ENCODE peak calls at places on chromosomes 5 and 9, in four cellular contexts. T is suprapubic skin; K is transverse colon; R is CD4-positive, CD25-positive, alpha-beta regulatory T cell. J is an unnamed sample.

GRCh38 chr9:121267689-121268597 is at the start of gene GSN:
- DNase-seq in T (peak), K (peak), R (peak), J (peak)

GRCh38 chr9:8872802-8873201 is 1073.2 kb upstream of the DMAC1 start:
- DNase-seq in T (no peak), K (no peak), R (no peak), J (no peak)

GRCh38 chr9:34552606-34552981 is 29.8 kb upstream of the ENHO start:
- DNase-seq in T (no peak), K (no peak), R (no peak), J (no peak)

GRCh38 chr9:4207881-4208615 is 91.8 kb downstream of the GLIS3 start:
- DNase-seq in T (no peak), K (no peak), R (no peak), J (no peak)

GRCh38 chr9:97880336-97880735 is 27.3 kb downstream of the FOXE1 start:
- DNase-seq in T (no peak), K (no peak), R (no peak), J (no peak)

GRCh38 chr9:133935328-133936040 is 56.6 kb downstream of the VAV2 start:
- DNase-seq in T (no peak), K (peak), R (no peak), J (no peak)

GRCh38 chr5:83492331-83492730 is 20.8 kb downstream of the VCAN start:
- DNase-seq in T (no peak), K (no peak), R (no peak), J (no peak)

GRCh38 chr9:114309096-114309495 is 13.8 kb upstream of the ORM1 start:
- DNase-seq in T (no peak), K (no peak), R (no peak), J (no peak)

GRCh38 chr5:33343661-33344327 is 97.0 kb upstream of the TARS1 start:
- DNase-seq in T (no peak), K (no peak), R (no peak), J (no peak)

GRCh38 chr5:173480896-173481295 is 135.6 kb downstream of the BOD1 start:
- DNase-seq in T (no peak), K (no peak), R (no peak), J (no peak)

GRCh38 chr9:91395553-91396470 is 27.8 kb downstream of the NFIL3 start:
- DNase-seq in T (no peak), K (no peak), R (peak), J (no peak)

GRCh38 chr9:2208991-2209390 is 193.8 kb downstream of the SMARCA2 start:
- DNase-seq in T (no peak), K (no peak), R (no peak), J (no peak)
- H3K27ac ChIP-seq in T (no peak), K (no peak), R (no peak), J (no peak)

GRCh38 chr5:116736671-116737070 is 162.0 kb upstream of the SEMA6A start:
- DNase-seq in T (no peak), K (no peak), R (no peak), J (no peak)
- H3K27ac ChIP-seq in T (no peak), K (no peak), R (no peak), J (no peak)

DNA sequence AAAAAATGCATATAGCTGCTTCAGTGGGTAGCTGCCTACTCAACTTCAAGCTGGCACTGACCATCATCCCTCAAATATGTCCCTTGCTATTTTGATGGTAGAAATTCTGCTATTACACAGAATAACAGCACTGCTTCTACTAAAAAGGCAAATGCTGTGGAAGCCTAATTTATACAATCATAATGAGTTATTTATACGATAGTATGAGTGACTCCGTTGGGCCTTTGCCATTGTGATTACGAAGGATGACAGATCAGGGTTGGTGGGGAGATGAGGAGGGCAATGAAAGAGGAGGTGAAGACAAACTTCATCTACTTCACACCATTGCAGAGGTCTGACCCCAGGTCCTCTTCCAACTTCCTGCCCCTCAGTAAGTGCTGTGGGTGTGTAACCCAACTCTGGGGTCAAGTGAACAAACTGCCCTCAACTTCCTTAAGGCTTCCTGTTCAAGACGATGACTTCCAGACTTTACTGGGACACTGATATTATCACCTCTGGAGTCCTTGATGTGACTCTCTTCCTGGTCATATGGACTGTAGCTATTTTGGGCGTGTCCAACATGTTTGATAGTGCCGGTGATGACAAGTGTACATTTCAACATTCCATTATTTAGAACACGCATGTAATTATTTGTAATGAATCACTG is 74.1 kb upstream of the RPS23 start:
- DNase-seq in T (no peak), K (no peak), R (no peak), J (no peak)
- H3K27ac ChIP-seq in T (no peak), K (peak), R (no peak), J (no peak)

GRCh38 chr9:38357350-38358114 is 35.0 kb upstream of the ALDH1B1 start:
- DNase-seq in T (peak), K (no peak), R (no peak), J (no peak)
- H3K27ac ChIP-seq in T (no peak), K (no peak), R (no peak), J (no peak)

DNA sequence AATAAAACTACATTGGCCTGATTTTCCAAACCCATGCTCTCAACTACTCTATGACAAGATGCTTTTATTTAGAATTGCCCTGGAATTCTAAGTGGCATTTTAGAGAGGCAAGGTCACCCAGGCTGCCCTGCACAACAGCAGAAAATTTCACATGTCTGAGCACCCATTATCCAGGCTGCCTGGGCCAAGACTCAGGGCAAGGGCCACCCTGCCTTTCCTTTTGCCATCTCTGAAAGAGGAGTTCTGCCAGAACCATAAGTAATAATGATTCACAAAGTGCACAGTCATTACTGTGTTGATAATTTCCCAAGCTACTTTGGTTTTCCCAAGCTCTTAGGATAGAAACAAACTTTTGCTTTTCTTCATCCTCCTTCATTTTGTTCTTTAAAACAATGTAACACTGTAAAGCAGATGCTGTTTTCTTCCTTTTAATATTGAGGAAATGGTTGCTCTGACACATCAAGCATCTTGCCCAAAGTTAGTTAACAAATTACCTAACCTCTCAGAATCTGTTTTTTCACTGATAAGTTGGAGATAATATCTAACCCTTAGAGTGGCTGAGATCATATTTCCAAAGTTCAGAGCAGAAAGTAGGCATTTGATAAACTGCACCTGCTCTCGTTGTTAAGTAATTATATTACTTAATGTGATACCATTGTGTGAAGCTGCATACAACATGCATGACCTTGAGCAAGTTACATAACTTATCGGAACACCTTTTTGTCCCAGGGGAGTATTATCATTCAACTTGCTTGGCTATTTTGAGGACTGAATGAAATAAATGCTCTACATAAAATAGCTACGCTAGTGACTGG is 325.6 kb downstream of the PRELID2 start:
- DNase-seq in T (no peak), K (no peak), R (no peak), J (no peak)
- H3K27ac ChIP-seq in T (no peak), K (no peak), R (no peak), J (no peak)

GRCh38 chr5:80204808-80205614 is 50.8 kb downstream of the SERINC5 start:
- DNase-seq in T (no peak), K (no peak), R (no peak), J (no peak)
- H3K27ac ChIP-seq in T (no peak), K (peak), R (no peak), J (peak)

GRCh38 chr5:78659114-78659513 is 10.5 kb upstream of the LHFPL2 start:
- DNase-seq in T (no peak), K (no peak), R (no peak), J (no peak)
- H3K27ac ChIP-seq in T (no peak), K (no peak), R (no peak), J (no peak)

DNA sequence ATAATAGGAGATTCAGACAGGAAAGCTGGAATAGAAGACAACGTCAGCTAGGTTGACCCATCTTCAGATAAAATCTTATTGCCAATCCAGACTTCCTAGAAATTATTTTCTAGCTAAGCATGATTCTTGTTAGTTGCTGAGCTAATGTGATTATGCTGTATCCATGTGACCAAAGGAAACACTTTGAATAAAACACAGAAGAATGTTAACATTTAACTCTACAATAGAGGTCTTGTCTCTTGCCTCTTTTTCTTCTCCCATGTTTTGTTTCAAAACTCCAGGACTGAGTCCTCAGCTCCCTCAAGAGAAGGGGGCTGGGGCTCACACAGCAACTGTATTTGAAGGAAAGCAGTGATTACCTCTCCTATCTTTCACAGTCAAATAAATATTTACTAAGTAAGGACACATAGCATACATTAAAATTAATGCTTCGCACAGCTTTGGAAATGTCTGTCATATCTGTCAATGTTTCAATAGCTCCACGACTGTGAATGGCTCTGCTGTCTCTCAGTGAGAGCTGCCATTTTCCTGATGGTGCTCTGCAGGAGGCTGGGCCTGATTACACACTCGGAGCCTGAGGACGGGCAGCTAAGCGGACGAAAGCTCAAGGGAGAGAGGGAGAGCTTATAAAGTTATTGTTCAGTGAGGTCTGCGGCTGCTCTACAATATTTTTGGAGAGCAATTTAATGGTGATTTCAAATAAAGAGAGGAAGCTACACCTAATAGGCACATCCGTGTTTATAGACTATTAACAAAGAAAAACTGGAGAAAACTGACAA is 64.8 kb upstream of the ZNF462 start:
- DNase-seq in T (no peak), K (no peak), R (no peak), J (no peak)
- H3K27ac ChIP-seq in T (no peak), K (no peak), R (no peak), J (no peak)

GRCh38 chr5:179803651-179804598 is 2.7 kb downstream of the MGAT4B start:
- DNase-seq in T (no peak), K (no peak), R (no peak), J (no peak)

GRCh38 chr5:179805070-179805528 is 1.6 kb downstream of the MGAT4B start:
- DNase-seq in T (peak), K (peak), R (no peak), J (no peak)

GRCh38 chr5:179804599-179804947 is 2.1 kb downstream of the MGAT4B start:
- DNase-seq in T (no peak), K (no peak), R (no peak), J (no peak)

GRCh38 chr5:179805529-179806249 is 977 bp downstream of the MGAT4B start:
- DNase-seq in T (peak), K (no peak), R (peak), J (no peak)

GRCh38 chr5:179806250-179807045 is at the start of gene MGAT4B:
- DNase-seq in T (peak), K (peak), R (peak), J (no peak)
- H3K27ac ChIP-seq in T (peak), K (peak), R (peak), J (peak)